ENCODE peak calls at places on chromosomes 4 and X, in ten cellular contexts. A is A549; Z is activated CD8-positive, alpha-beta memory T cell treated with anti-CD3 and anti-CD28 coated beads for 48 hours; L is heart left ventricle; Y is AML-193; M is stimulated activated CD8-positive, alpha-beta memory T cell treated with anti-CD3 and anti-CD28 coated beads, Interleukin-4, amount 100 ng/mL, for 4 hours; Q is mucosa of gallbladder; K is spleen; T is Jurkat, Clone E6-1; I is GM23248. R is an unnamed sample.

GRCh38 chrX:43557792-43558191 is 98.3 kb upstream of the MAOA start:
- DNase-seq in A (peak), Z (peak), L (peak), Y (no peak), M (peak), Q (peak), K (no peak), T (peak), I (peak), R (no peak)

GRCh38 chr4:56626963-56627362 is 54.1 kb downstream of the HOPX start:
- DNase-seq in A (no peak), Z (no peak), L (no peak), Y (no peak), M (no peak), Q (no peak), K (no peak), T (no peak), I (peak), R (no peak)

GRCh38 chrX:41275661-41276609 is 58.0 kb upstream of the DDX3X start:
- DNase-seq in A (peak), Z (no peak), L (peak), Y (peak), M (peak), Q (peak), K (peak), T (no peak), I (peak), R (peak)

GRCh38 chr4:114349543-114350175 is 248.9 kb upstream of the UGT8 start:
- DNase-seq in A (no peak), Z (no peak), L (no peak), Y (no peak), M (no peak), Q (no peak), K (no peak), T (no peak), I (peak), R (no peak)

GRCh38 chrX:19040373-19040772 is 56.5 kb upstream of the PHKA2 start:
- DNase-seq in A (no peak), Z (no peak), L (no peak), Y (no peak), M (no peak), Q (no peak), K (no peak), T (no peak), I (no peak), R (no peak)

GRCh38 chrX:53682885-53683555 is 3.5 kb downstream of the HUWE1 start:
- DNase-seq in A (peak), Z (peak), L (no peak), Y (peak), M (no peak), Q (no peak), K (no peak), T (no peak), I (peak), R (no peak)

GRCh38 chr4:179007758-179008157 is 1565.5 kb upstream of the AGA start:
- DNase-seq in A (no peak), Z (no peak), L (no peak), Y (no peak), M (no peak), Q (no peak), K (no peak), T (no peak), I (no peak), R (no peak)

GRCh38 chr4:65381648-65382047 is 288.6 kb downstream of the EPHA5 start:
- DNase-seq in A (no peak), Z (no peak), L (no peak), Y (no peak), M (no peak), Q (no peak), K (no peak), T (no peak), I (no peak), R (no peak)

R was measured in D721Med.